ENCODE peak calls at places on chromosomes 7 and 10, in seven cellular contexts. Z is ELR; E is right cardiac atrium; U is G401; J is iris pigment epithelial cell; I is astrocyte of the spinal cord; F is activated naive CD8-positive, alpha-beta T cell treated with anti-CD3 and anti-CD28 coated beads, Interleukin-2, amount 10 ng/mL, durations not matched to agents 7 days and 5 days. S is an unnamed sample.

GRCh38 chr7:109751241-109751640 is 1181.6 kb downstream of the DNAJB9 start:
- DNase-seq in E (no peak), U (no peak), I (peak), J (peak), F (no peak), Z (peak), S (no peak)

GRCh38 chr7:99112979-99113378 is 30.9 kb downstream of the SMURF1 start:
- DNase-seq in J (no peak), Z (no peak), I (no peak), E (no peak), F (no peak), U (no peak), S (no peak)

GRCh38 chr10:77392851-77393250 is 244.8 kb downstream of the KCNMA1 start:
- DNase-seq in Z (peak), F (no peak), I (peak), U (no peak), E (no peak), J (peak), S (no peak)

GRCh38 chr10:88041243-88042161 is 178.1 kb downstream of the PTEN start:
- DNase-seq in I (no peak), E (no peak), F (no peak), J (no peak), Z (no peak), U (no peak), S (no peak)

GRCh38 chr7:26532490-26532889 is 240.8 kb downstream of the SNX10 start:
- DNase-seq in F (no peak), E (no peak), Z (no peak), I (no peak), J (no peak), U (no peak), S (no peak)

GRCh38 chr10:111323567-111323966 is 246.7 kb downstream of the ADRA2A start:
- DNase-seq in J (no peak), Z (peak), U (no peak), E (no peak), I (no peak), F (no peak), S (no peak)

GRCh38 chr10:17472481-17473227 is 18.3 kb upstream of the ST8SIA6 start:
- DNase-seq in Z (no peak), U (no peak), F (no peak), J (no peak), E (no peak), I (no peak), S (no peak)

GRCh38 chr10:86500846-86501245 is 20.7 kb downstream of the WAPL start:
- DNase-seq in U (no peak), Z (peak), F (no peak), E (no peak), I (no peak), J (peak), S (no peak)

GRCh38 chr10:95655571-95656290 is 780 bp downstream of the ALDH18A1 start:
- DNase-seq in Z (peak), F (no peak), J (peak), U (peak), E (no peak), I (peak), S (peak)

GRCh38 chr10:100562806-100563293 is 27.1 kb downstream of the HIF1AN start:
- DNase-seq in F (peak), U (peak), I (peak), E (peak), J (peak), Z (peak), S (peak)

GRCh38 chr7:44969049-44969700 is 9.6 kb downstream of the MYO1G start:
- DNase-seq in U (no peak), J (no peak), Z (no peak), E (no peak), I (no peak), F (no peak), S (no peak)

GRCh38 chr10:13674645-13675588 is 88.2 kb downstream of the PRPF18 start:
- DNase-seq in U (no peak), Z (no peak), E (no peak), J (no peak), F (no peak), I (no peak), S (no peak)

GRCh38 chr10:5873515-5873995 is 16.1 kb downstream of the ANKRD16 start:
- DNase-seq in F (peak), J (peak), E (peak), U (peak), Z (peak), I (peak), S (peak)

GRCh38 chr10:6487919-6488318 is 92.2 kb downstream of the PRKCQ start:
- DNase-seq in E (no peak), Z (no peak), I (no peak), F (no peak), U (no peak), J (no peak), S (no peak)

GRCh38 chr7:44149571-44150465 is 8.7 kb upstream of the MYL7 start:
- DNase-seq in I (no peak), Z (no peak), U (no peak), E (no peak), J (peak), F (no peak), S (no peak)

GRCh38 chr10:22677333-22677732 is 37.0 kb downstream of the PIP4K2A start:
- DNase-seq in U (no peak), Z (no peak), I (no peak), J (no peak), F (no peak), E (peak), S (no peak)

GRCh38 chr10:77428776-77429395 is 208.7 kb downstream of the KCNMA1 start:
- DNase-seq in F (no peak), J (peak), U (no peak), E (peak), I (peak), Z (peak), S (no peak)

GRCh38 chr10:75253281-75254220 is 17.8 kb upstream of the COMTD1 start:
- DNase-seq in U (no peak), J (no peak), I (no peak), Z (no peak), E (no peak), F (no peak), S (no peak)

GRCh38 chr7:149367417-149367816 is 93.4 kb downstream of the ZNF777 start:
- DNase-seq in U (no peak), F (no peak), J (no peak), E (no peak), I (no peak), Z (no peak), S (no peak)

GRCh38 chr7:16747095-16747494 is 6.5 kb upstream of the TSPAN13 start:
- DNase-seq in F (no peak), J (no peak), I (no peak), E (peak), U (no peak), Z (no peak), S (no peak)

GRCh38 chr7:28688651-28689050 is 269.5 kb downstream of the TRIL start:
- DNase-seq in J (peak), Z (peak), F (no peak), U (no peak), E (no peak), I (peak), S (peak)

GRCh38 chr7:106462914-106463482 is 178.2 kb upstream of the NAMPT start:
- DNase-seq in I (no peak), F (no peak), U (no peak), J (no peak), E (no peak), Z (no peak), S (no peak)

GRCh38 chr7:47288060-47288459 is 293.9 kb downstream of the TNS3 start:
- DNase-seq in I (no peak), U (no peak), Z (no peak), F (no peak), E (no peak), J (no peak), S (no peak)

GRCh38 chr10:37495415-37495814 is 362.0 kb downstream of the ZNF248 start:
- DNase-seq in E (no peak), Z (no peak), F (no peak), U (no peak), I (no peak), J (peak), S (no peak)

GRCh38 chr7:93921607-93922446 is at the start of gene GNG11:
- DNase-seq in Z (peak), F (peak), U (no peak), J (peak), E (peak), I (peak), S (peak)

GRCh38 chr7:78125884-78126283 is 327.3 kb downstream of the PHTF2 start:
- DNase-seq in I (no peak), U (no peak), Z (peak), F (no peak), E (no peak), J (peak), S (no peak)

GRCh38 chr7:41732279-41733062 is 29.6 kb upstream of the INHBA start:
- DNase-seq in E (no peak), F (no peak), Z (peak), J (peak), U (no peak), I (peak), S (peak)

GRCh38 chr10:84118395-84119006 is 20.8 kb upstream of the GHITM start:
- DNase-seq in E (no peak), Z (no peak), F (no peak), J (no peak), I (no peak), U (no peak), S (no peak)

GRCh38 chr10:86373828-86374227 is 7.2 kb upstream of the GRID1 start:
- DNase-seq in E (no peak), F (no peak), Z (no peak), J (no peak), I (no peak), U (no peak), S (no peak)

GRCh38 chr7:8590791-8591190 is 157.4 kb downstream of the NXPH1 start:
- DNase-seq in U (no peak), F (no peak), J (no peak), Z (no peak), E (no peak), I (no peak), S (no peak)

GRCh38 chr10:103295391-103296044 is 18.6 kb downstream of the INA start:
- DNase-seq in U (no peak), F (no peak), E (no peak), I (peak), J (peak), Z (peak), S (no peak)

GRCh38 chr7:111982804-111983203 is 223.4 kb downstream of the DOCK4 start:
- DNase-seq in Z (no peak), E (no peak), F (no peak), I (peak), U (no peak), J (peak), S (no peak)

GRCh38 chr7:35530124-35531109 is 164.5 kb downstream of the HERPUD2 start:
- DNase-seq in U (no peak), E (no peak), I (no peak), F (no peak), Z (no peak), J (no peak), S (no peak)

GRCh38 chr10:74854610-74855009 is 28.2 kb downstream of the KAT6B start:
- DNase-seq in F (no peak), Z (no peak), E (no peak), J (no peak), I (no peak), U (no peak), S (no peak)

GRCh38 chr10:70551971-70552422 is 50.5 kb downstream of the PRF1 start:
- DNase-seq in I (peak), E (peak), Z (peak), J (peak), F (no peak), U (no peak), S (no peak)

GRCh38 chr7:38311329-38311937 is 38.0 kb upstream of the TARP start:
- DNase-seq in U (no peak), Z (peak), J (no peak), E (peak), F (no peak), I (no peak), S (no peak)

GRCh38 chr10:132141526-132142395 is 45.0 kb upstream of the DPYSL4 start:
- DNase-seq in U (no peak), J (no peak), E (no peak), I (no peak), F (no peak), Z (no peak), S (no peak)

S was measured in cerebellar cortex.